ENCODE peak calls at places on chromosome 15, in seven cellular contexts. O, X, P, R, S, G and Z are unnamed samples.

GRCh38 chr15:84810073-84810840 is 6.9 kb upstream of the ALPK3 start:
- DNase-seq in X (no peak), G (no peak), O (no peak), S (no peak), R (no peak), P (no peak), Z (no peak)

GRCh38 chr15:50979041-50979440 is 70.6 kb downstream of the AP4E1 start:
- DNase-seq in G (no peak), S (no peak), R (no peak), P (no peak), X (no peak), O (no peak), Z (no peak)

GRCh38 chr15:43067717-43068461 is 37.9 kb downstream of the UBR1 start:
- DNase-seq in S (no peak), O (no peak), R (no peak), X (no peak), G (no peak), P (no peak), Z (no peak)

GRCh38 chr15:48642795-48643194 is 2.7 kb downstream of the FBN1 start:
- DNase-seq in O (no peak), P (no peak), R (no peak), S (no peak), X (no peak), G (no peak), Z (no peak)

GRCh38 chr15:43086551-43086950 is 19.3 kb downstream of the UBR1 start:
- DNase-seq in O (no peak), P (no peak), S (no peak), G (no peak), X (no peak), R (no peak), Z (no peak)

GRCh38 chr15:52331490-52332240 is 36.1 kb upstream of the MYO5C start:
- DNase-seq in S (peak; percentile 81), O (no peak), X (no peak), P (no peak), R (no peak), G (no peak), Z (no peak)

GRCh38 chr15:67146875-67147381 is 81.5 kb downstream of the SMAD3 start:
- DNase-seq in S (no peak), G (peak; percentile 88), X (no peak), P (no peak), R (peak; percentile 40), O (peak; percentile 28), Z (no peak)

GRCh38 chr15:66751579-66751978 is 49.5 kb downstream of the SMAD6 start:
- DNase-seq in R (no peak), S (no peak), O (peak; percentile 52), P (no peak), G (no peak), X (no peak), Z (no peak)

GRCh38 chr15:25251700-25252390 is 187.0 kb downstream of the UBE3A start:
- DNase-seq in G (no peak), O (peak; percentile 6), P (peak; percentile 10), X (no peak), S (no peak), R (no peak), Z (peak; percentile 7)

GRCh38 chr15:48190932-48191573 is 412 bp upstream of the CTXN2 start:
- DNase-seq in S (no peak), R (peak; percentile 67), X (no peak), P (no peak), O (peak; percentile 66), G (peak; percentile 82), Z (peak; percentile 87)

GRCh38 chr15:82312611-82313349 is 36.5 kb downstream of the GOLGA6L10 start:
- DNase-seq in G (no peak), S (no peak), O (no peak), P (no peak), X (no peak), R (no peak), Z (no peak)

GRCh38 chr15:62464705-62465104 is 299.6 kb upstream of the C2CD4B start:
- DNase-seq in R (no peak), P (no peak), G (no peak), O (no peak), S (no peak), X (no peak), Z (no peak)

GRCh38 chr15:89128320-89129122 is 40.3 kb downstream of the ABHD2 start:
- DNase-seq in S (no peak), P (no peak), R (no peak), G (no peak), O (no peak), X (no peak), Z (no peak)

GRCh38 chr15:45180201-45180600 is 7.6 kb downstream of the SHF start:
- DNase-seq in O (no peak), X (no peak), P (peak; percentile 54), S (no peak), R (no peak), G (no peak), Z (no peak)

GRCh38 chr15:29322407-29322806 is 52.8 kb upstream of the NSMCE3 start:
- DNase-seq in R (no peak), S (no peak), O (no peak), X (no peak), P (no peak), G (no peak), Z (no peak)

GRCh38 chr15:76983588-76984379 is 11.1 kb upstream of the PSTPIP1 start:
- DNase-seq in G (no peak), R (no peak), O (no peak), P (no peak), X (no peak), S (no peak), Z (no peak)

GRCh38 chr15:25543156-25543555 is 104.3 kb upstream of the UBE3A start:
- DNase-seq in R (peak; percentile 79), O (peak; percentile 26), G (peak; percentile 40), P (no peak), X (no peak), S (no peak), Z (no peak)

GRCh38 chr15:96079882-96080281 is 250.6 kb upstream of the NR2F2 start:
- DNase-seq in O (no peak), X (no peak), S (no peak), G (no peak), R (no peak), P (no peak), Z (no peak)

GRCh38 chr15:28921336-28921735 is 35.6 kb downstream of the APBA2 start:
- DNase-seq in O (no peak), X (no peak), S (no peak), G (no peak), P (no peak), R (no peak), Z (no peak)

GRCh38 chr15:51377038-51377761 is 35.7 kb downstream of the GLDN start:
- DNase-seq in P (no peak), R (no peak), S (no peak), X (no peak), O (no peak), G (no peak), Z (no peak)

GRCh38 chr15:79394231-79394630 is 37.9 kb upstream of the MINAR1 start:
- DNase-seq in R (no peak), G (no peak), S (no peak), P (no peak), O (no peak), X (no peak), Z (no peak)

GRCh38 chr15:25056484-25057429 is 102.0 kb downstream of the SNRPN start:
- DNase-seq in R (no peak), G (peak; percentile 6), O (no peak), S (no peak), P (no peak), X (no peak), Z (peak; percentile 6)

GRCh38 chr15:58165661-58166060 is 27.5 kb downstream of the AQP9 start:
- DNase-seq in G (no peak), X (no peak), S (no peak), R (peak; percentile 32), O (peak; percentile 54), P (no peak), Z (no peak)

GRCh38 chr15:60541784-60542617 is 63.1 kb upstream of the ICE2 start:
- DNase-seq in S (no peak), G (no peak), R (no peak), P (no peak), X (no peak), O (no peak), Z (no peak)

GRCh38 chr15:66677336-66677735 is 24.7 kb upstream of the SMAD6 start:
- DNase-seq in O (no peak), P (no peak), X (no peak), G (no peak), R (no peak), S (no peak), Z (no peak)

GRCh38 chr15:63600646-63601025 is 3.4 kb downstream of the FBXL22 start:
- DNase-seq in O (peak; percentile 87), G (peak; percentile 84), X (no peak), P (peak; percentile 90), S (no peak), R (peak; percentile 86), Z (peak; percentile 70)

GRCh38 chr15:63601026-63601726 is 4.0 kb downstream of the FBXL22 start:
- DNase-seq in S (no peak), O (no peak), X (no peak), P (peak; percentile 46), R (no peak), G (peak; percentile 47), Z (peak; percentile 27)

GRCh38 chr15:63600001-63600645 is 2.9 kb downstream of the FBXL22 start:
- DNase-seq in S (no peak), X (no peak), O (no peak), G (peak; percentile 54), P (no peak), R (no peak), Z (no peak)

GRCh38 chr15:63598467-63599400 is 1.5 kb downstream of the FBXL22 start:
- DNase-seq in O (no peak), S (no peak), R (no peak), P (no peak), G (peak; percentile 81), X (no peak), Z (no peak)

GRCh38 chr15:63599401-63600000 is 2.3 kb downstream of the FBXL22 start:
- DNase-seq in O (peak; percentile 67), S (no peak), X (no peak), R (peak; percentile 62), P (no peak), G (peak; percentile 81), Z (no peak)
- TF ChIP-seq CTCF in O (no peak), S (peak; percentile 87), X (peak; percentile 80), R (peak; percentile 21), P (no peak), G (peak; percentile 68), Z (peak; percentile 12)

DNA sequence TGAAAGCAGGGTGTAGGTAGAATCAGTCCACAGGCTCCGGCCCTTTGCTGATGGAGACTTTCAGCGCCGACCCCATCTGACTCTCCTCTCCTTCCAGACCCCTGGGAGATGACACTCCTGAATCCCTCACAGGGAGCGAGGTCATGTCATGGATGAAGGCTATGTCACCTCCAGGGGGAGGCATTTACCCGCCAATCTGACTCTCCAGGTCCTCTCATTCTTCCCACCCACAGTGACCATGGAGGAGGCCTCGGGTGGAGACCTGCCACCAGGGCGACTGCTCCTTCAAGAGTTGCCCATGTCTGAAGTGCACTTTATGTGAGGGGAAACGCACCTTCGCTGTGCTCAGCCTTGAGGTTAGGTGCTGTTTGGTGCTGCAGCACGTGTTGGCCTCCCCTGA is 112.7 kb downstream of the KLF13 start:
- DNase-seq in G (peak; percentile 73), P (no peak), X (no peak), S (no peak), O (no peak), R (no peak), Z (no peak)
- TF ChIP-seq CTCF in G (peak; percentile 40), P (no peak), X (peak; percentile 22), S (peak; percentile 72), O (no peak), R (peak; percentile 13), Z (peak; percentile 34)

GRCh38 chr15:80475572-80475971 is 71.4 kb downstream of the ARNT2 start:
- DNase-seq in S (no peak), P (no peak), O (no peak), R (no peak), X (no peak), G (no peak), Z (no peak)
- TF ChIP-seq CTCF in S (peak; percentile 39), P (no peak), O (no peak), R (no peak), X (peak; percentile 34), G (no peak), Z (peak; percentile 35)

GRCh38 chr15:65620833-65621232 is 905 bp upstream of the SLC24A1 start:
- DNase-seq in X (no peak), G (no peak), O (no peak), S (no peak), P (no peak), R (no peak), Z (no peak)
- TF ChIP-seq CTCF in X (no peak), G (no peak), O (no peak), S (no peak), P (no peak), R (no peak), Z (no peak)